ENCODE peak calls at places on chromosome 4, in four cellular contexts. E is HCT116, R is GM12878, O is K562. T is an unnamed sample.

GRCh38 chr4:8916251-8916913 is 44.7 kb upstream of the HMX1 start:
- DNase-seq in R (no peak), E (no peak), O (no peak), T (no peak)

GRCh38 chr4:60780874-60781273 is 419.3 kb upstream of the ADGRL3 start:
- DNase-seq in E (no peak), R (no peak), O (no peak), T (no peak)

GRCh38 chr4:8117278-8117682 is 41.3 kb downstream of the ABLIM2 start:
- DNase-seq in R (peak; percentile 4), O (peak; percentile 93), E (peak; percentile 74), T (peak; percentile 88)

GRCh38 chr4:68927165-68927564 is 24.4 kb downstream of the UGT2A3 start:
- DNase-seq in O (no peak), E (no peak), R (no peak), T (no peak)

GRCh38 chr4:139020384-139020783 is 4.8 kb downstream of the NOCT start:
- DNase-seq in E (no peak), O (no peak), R (no peak), T (no peak)

GRCh38 chr4:128394778-128395177 is 107.2 kb upstream of the PGRMC2 start:
- DNase-seq in E (no peak), R (no peak), O (no peak), T (no peak)

GRCh38 chr4:34157546-34157945 is 2086.8 kb downstream of the ARAP2 start:
- DNase-seq in O (no peak), R (no peak), E (no peak), T (no peak)

GRCh38 chr4:111618908-111619307 is 526.3 kb upstream of the FAM241A start:
- DNase-seq in O (no peak), R (no peak), E (no peak), T (no peak)

GRCh38 chr4:4625488-4625887 is 83.6 kb upstream of the STX18 start:
- DNase-seq in R (no peak), O (no peak), E (no peak), T (peak; percentile 87)

GRCh38 chr4:119834901-119835300 is 206.3 kb upstream of the PDE5A start:
- DNase-seq in R (no peak), O (no peak), E (no peak), T (no peak)

GRCh38 chr4:13866881-13867280 is 239.4 kb upstream of the BOD1L1 start:
- DNase-seq in O (no peak), E (no peak), R (no peak), T (no peak)

GRCh38 chr4:182923376-182923775 is 6.2 kb upstream of the DCTD start:
- DNase-seq in R (no peak), O (no peak), E (no peak), T (no peak)

GRCh38 chr4:115154826-115155225 is 41.4 kb upstream of the NDST4 start:
- DNase-seq in O (no peak), R (no peak), E (no peak), T (peak; percentile 64)

GRCh38 chr4:113700602-113701150 is 60.9 kb downstream of the CAMK2D start:
- DNase-seq in R (no peak), O (no peak), E (no peak), T (no peak)

GRCh38 chr4:128310266-128310697 is 22.7 kb upstream of the PGRMC2 start:
- DNase-seq in E (no peak), R (no peak), O (no peak), T (no peak)

GRCh38 chr4:122662701-122663100 is 41.8 kb upstream of the IL21 start:
- DNase-seq in E (no peak), R (no peak), O (no peak), T (no peak)

GRCh38 chr4:54318904-54319303 is 89.8 kb downstream of the PDGFRA start:
- DNase-seq in O (peak; percentile 56), E (peak; percentile 21), R (no peak), T (peak; percentile 9)

GRCh38 chr4:15042529-15043167 is 40.4 kb downstream of the CPEB2 start:
- DNase-seq in E (no peak), O (no peak), R (no peak), T (no peak)

GRCh38 chr4:20109395-20109794 is 142.3 kb upstream of the SLIT2 start:
- DNase-seq in E (no peak), R (no peak), O (no peak), T (no peak)

GRCh38 chr4:174358823-174359222 is 75.1 kb downstream of the CEP44 start:
- DNase-seq in O (no peak), E (peak; percentile 4), R (peak; percentile 40), T (no peak)

GRCh38 chr4:160848901-160849735 is 1314.7 kb downstream of the FSTL5 start:
- DNase-seq in O (no peak), R (no peak), E (no peak), T (peak; percentile 38)

GRCh38 chr4:6435010-6435409 is 37.4 kb downstream of the PPP2R2C start:
- DNase-seq in R (no peak), O (no peak), E (no peak), T (no peak)

GRCh38 chr4:55337944-55338343 is 8.1 kb upstream of the SRD5A3 start:
- DNase-seq in R (no peak), E (no peak), O (no peak), T (no peak)

GRCh38 chr4:154467886-154468285 is 23.7 kb downstream of the DCHS2 start:
- DNase-seq in E (no peak), O (no peak), R (no peak), T (no peak)

GRCh38 chr4:20337261-20337664 is 85.6 kb downstream of the SLIT2 start:
- DNase-seq in O (no peak), E (no peak), R (no peak), T (no peak)

GRCh38 chr4:6474705-6475457 is 2.5 kb upstream of the PPP2R2C start:
- DNase-seq in E (no peak), O (no peak), R (no peak), T (no peak)

GRCh38 chr4:145279122-145279960 is 99.0 kb upstream of the OTUD4 start:
- DNase-seq in O (no peak), E (no peak), R (no peak), T (no peak)

GRCh38 chr4:173169428-173170209 is 1.0 kb downstream of the GALNT7 start:
- DNase-seq in O (peak; percentile 79), R (no peak), E (no peak), T (peak; percentile 51)

DNA sequence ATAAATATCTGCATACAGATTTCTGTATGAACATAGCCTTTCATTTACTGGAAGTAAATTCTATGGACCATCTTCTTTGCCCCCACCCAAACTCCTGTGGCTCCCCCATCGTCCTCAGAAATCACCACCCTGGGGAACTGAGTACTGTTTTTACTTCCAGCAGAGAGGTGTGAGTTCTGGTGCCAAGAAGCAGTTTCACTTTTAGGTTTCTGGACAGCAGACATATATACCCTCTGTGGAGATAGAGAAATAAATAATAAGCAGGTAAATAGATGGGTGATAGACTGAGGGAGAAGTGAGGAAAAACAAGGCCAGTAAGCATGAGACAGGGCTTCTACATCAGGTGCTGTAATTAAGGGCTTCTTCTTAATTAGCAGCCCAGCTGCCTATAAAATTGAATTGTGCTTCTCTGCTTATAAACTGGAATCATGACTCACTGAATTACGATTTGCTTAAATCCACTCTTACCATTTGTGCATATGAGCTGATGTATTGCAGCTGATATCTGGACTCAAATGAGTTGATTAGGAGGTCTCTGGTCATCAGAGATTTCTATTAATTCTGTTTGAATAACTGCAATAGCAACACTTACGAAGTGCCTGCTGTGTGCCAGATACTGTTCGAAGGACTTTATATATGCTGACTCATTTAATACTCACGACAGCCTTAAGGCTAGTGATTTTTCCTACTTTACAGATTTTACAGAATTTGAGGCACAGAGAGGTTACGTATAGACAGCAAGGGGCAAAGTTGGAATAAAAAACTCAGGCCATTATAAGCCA is 60.8 kb upstream of the DHX15 start:
- DNase-seq in R (no peak), E (no peak), O (no peak), T (no peak)
- TF ChIP-seq JUND in R (no peak), E (no peak), O (no peak), T (no peak)

GRCh38 chr4:185285632-185286393 is 76.4 kb downstream of the SNX25 start:
- DNase-seq in O (no peak), E (no peak), R (no peak), T (no peak)

GRCh38 chr4:185286571-185286970 is 77.2 kb downstream of the SNX25 start:
- DNase-seq in R (no peak), O (no peak), E (no peak), T (no peak)

GRCh38 chr4:185282968-185283367 is 73.6 kb downstream of the SNX25 start:
- DNase-seq in R (no peak), O (no peak), E (no peak), T (peak; percentile 52)

GRCh38 chr4:185280608-185281007 is 71.2 kb downstream of the SNX25 start:
- DNase-seq in R (no peak), O (no peak), E (no peak), T (no peak)

DNA sequence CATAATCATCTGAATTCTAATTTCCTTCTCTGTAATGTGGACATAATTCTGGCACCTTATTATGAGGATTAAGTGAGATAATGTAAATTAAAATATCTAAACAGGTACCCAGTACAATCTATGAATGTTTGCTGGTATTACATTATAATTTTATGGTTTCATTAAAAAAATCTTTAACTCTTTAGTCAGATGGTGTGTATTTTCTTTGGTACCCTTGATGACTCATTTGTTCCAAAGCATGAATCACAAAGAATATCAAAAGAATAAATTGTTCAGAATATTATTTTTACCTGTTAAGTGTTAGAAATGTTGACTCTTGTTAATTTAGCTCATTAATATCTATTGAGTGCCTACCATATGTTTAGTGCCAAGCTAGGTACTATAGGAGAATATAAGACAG is 74.3 kb downstream of the SNX25 start:
- DNase-seq in E (no peak), R (no peak), O (no peak), T (no peak)
- TF ChIP-seq JUND in E (peak; percentile 79), R (no peak), O (peak; percentile 28), T (no peak)

GRCh38 chr4:1252928-1253492 is 4.1 kb upstream of the CTBP1 start:
- DNase-seq in R (no peak), O (no peak), E (no peak), T (no peak)
- TF ChIP-seq JUND in R (no peak), O (no peak), E (no peak), T (no peak)

GRCh38 chr4:37653601-37654000 is 32.6 kb downstream of the RELL1 start:
- DNase-seq in R (no peak), O (no peak), E (no peak), T (no peak)
- TF ChIP-seq JUND in R (no peak), O (no peak), E (no peak), T (no peak)

GRCh38 chr4:125505637-125506036 is 190.9 kb downstream of the FAT4 start:
- DNase-seq in E (no peak), R (no peak), O (no peak), T (no peak)
- TF ChIP-seq JUND in E (no peak), R (no peak), O (no peak), T (no peak)

GRCh38 chr4:98627883-98628282 is 30.5 kb downstream of the TSPAN5 start:
- DNase-seq in O (no peak), E (peak; percentile 31), R (no peak), T (no peak)

GRCh38 chr4:98625920-98626319 is 32.5 kb downstream of the TSPAN5 start:
- DNase-seq in R (no peak), E (peak; percentile 38), O (no peak), T (no peak)

GRCh38 chr4:98627477-98627876 is 30.9 kb downstream of the TSPAN5 start:
- DNase-seq in R (no peak), E (no peak), O (no peak), T (no peak)

GRCh38 chr4:98625399-98625798 is 33.0 kb downstream of the TSPAN5 start:
- DNase-seq in E (no peak), O (no peak), R (no peak), T (no peak)

GRCh38 chr4:98626350-98626749 is 32.1 kb downstream of the TSPAN5 start:
- DNase-seq in R (no peak), O (no peak), E (peak; percentile 92), T (no peak)
- TF ChIP-seq JUND in R (no peak), O (no peak), E (peak; percentile 95), T (no peak)

T was measured in T47D.